ENCODE peak calls at places on chromosome 13, in five cellular contexts. K, V, W, T and I are unnamed samples.
A peak's percentile ranks its signal among the peaks of the same experiment; 100 is the strongest.

GRCh38 chr13:29935309-29935981 is 85.0 kb upstream of the UBL3 start:
- DNase-seq in T (no peak), V (no peak), W (no peak), K (no peak), I (no peak)

GRCh38 chr13:31042501-31043165 is 110.2 kb downstream of the TEX26 start:
- DNase-seq in K (no peak), T (no peak), W (no peak), V (no peak), I (no peak)

GRCh38 chr13:29852464-29853054 is 2.1 kb upstream of the UBL3 start:
- DNase-seq in K (no peak), W (no peak), T (no peak), V (no peak), I (no peak)

GRCh38 chr13:99968521-99969367 is 2.8 kb downstream of the ZIC5 start:
- DNase-seq in V (no peak), W (no peak), T (peak; percentile 67), K (no peak), I (no peak)

GRCh38 chr13:50400035-50400726 is 384.9 kb downstream of the KCNRG start:
- DNase-seq in V (peak; percentile 28), W (peak; percentile 65), K (peak; percentile 47), T (no peak), I (no peak)

GRCh38 chr13:96982672-96983071 is 11.6 kb downstream of the OXGR1 start:
- DNase-seq in T (no peak), W (peak; percentile 20), K (no peak), V (no peak), I (no peak)

GRCh38 chr13:65479692-65480091 is 1750.4 kb downstream of the PCDH9 start:
- DNase-seq in V (no peak), T (no peak), W (no peak), K (no peak), I (no peak)

GRCh38 chr13:60329221-60329983 is 67.6 kb upstream of the TDRD3 start:
- DNase-seq in W (no peak), T (peak; percentile 44), V (no peak), K (peak; percentile 60), I (peak; percentile 5)

GRCh38 chr13:85659493-85659892 is 139.7 kb downstream of the SLITRK6 start:
- DNase-seq in T (no peak), K (no peak), V (peak; percentile 8), W (no peak), I (peak; percentile 1)

GRCh38 chr13:39895254-39895653 is 239.8 kb downstream of the COG6 start:
- DNase-seq in T (no peak), K (no peak), W (no peak), V (no peak), I (no peak)

GRCh38 chr13:110334256-110334655 is 27.2 kb downstream of the COL4A2 start:
- DNase-seq in W (no peak), T (no peak), K (no peak), V (no peak), I (peak; percentile 85)

GRCh38 chr13:63497601-63498000 is 2082.0 kb upstream of the PCDH20 start:
- DNase-seq in W (no peak), K (no peak), V (no peak), T (no peak), I (no peak)

GRCh38 chr13:113532156-113532806 is 41.8 kb upstream of the DCUN1D2 start:
- DNase-seq in V (peak; percentile 10), W (peak; percentile 45), K (no peak), T (no peak), I (no peak)

GRCh38 chr13:29758591-29759114 is 91.8 kb downstream of the UBL3 start:
- DNase-seq in V (peak; percentile 15), T (peak; percentile 34), W (peak; percentile 13), K (peak; percentile 25), I (no peak)

GRCh38 chr13:95193509-95194230 is 107.6 kb downstream of the ABCC4 start:
- DNase-seq in W (no peak), T (no peak), K (no peak), V (no peak), I (no peak)

GRCh38 chr13:43572601-43573360 is 214.0 kb downstream of the ENOX1 start:
- DNase-seq in W (no peak), V (peak; percentile 28), K (no peak), T (no peak), I (peak; percentile 15)

GRCh38 chr13:71759506-71760225 is 107.3 kb downstream of the DACH1 start:
- DNase-seq in K (no peak), V (no peak), W (no peak), T (no peak), I (no peak)

GRCh38 chr13:79880820-79881219 is 399.9 kb downstream of the NDFIP2 start:
- DNase-seq in W (no peak), T (no peak), K (no peak), V (peak; percentile 28), I (no peak)

GRCh38 chr13:44759723-44760360 is 183.7 kb upstream of the TSC22D1 start:
- DNase-seq in T (no peak), K (peak; percentile 88), V (no peak), W (no peak), I (no peak)
- H3K4me3 ChIP-seq in T (no peak overlapping the region), K (no peak overlapping the region), V (no peak overlapping the region), W (no peak overlapping the region), I (no peak overlapping the region)

GRCh38 chr13:40980466-40980865 is 38.6 kb downstream of the ELF1 start:
- DNase-seq in V (no peak), T (no peak), K (no peak), W (no peak), I (no peak)
- H3K4me3 ChIP-seq in V (no peak overlapping the region), T (no peak overlapping the region), K (no peak overlapping the region), W (peak overlapping the region; percentile 56), I (no peak overlapping the region)

GRCh38 chr13:41465965-41466364 is 8.6 kb downstream of the RGCC start:
- DNase-seq in T (no peak), W (no peak), V (no peak), K (no peak), I (no peak)
- H3K4me3 ChIP-seq in T (no peak overlapping the region), W (no peak overlapping the region), V (no peak overlapping the region), K (no peak overlapping the region), I (no peak overlapping the region)

GRCh38 chr13:104461049-104461448 is 1394.8 kb upstream of the SLC10A2 start:
- DNase-seq in W (no peak), K (no peak), T (no peak), V (no peak), I (no peak)
- H3K4me3 ChIP-seq in W (no peak overlapping the region), K (no peak overlapping the region), T (no peak overlapping the region), V (no peak overlapping the region), I (no peak overlapping the region)

DNA sequence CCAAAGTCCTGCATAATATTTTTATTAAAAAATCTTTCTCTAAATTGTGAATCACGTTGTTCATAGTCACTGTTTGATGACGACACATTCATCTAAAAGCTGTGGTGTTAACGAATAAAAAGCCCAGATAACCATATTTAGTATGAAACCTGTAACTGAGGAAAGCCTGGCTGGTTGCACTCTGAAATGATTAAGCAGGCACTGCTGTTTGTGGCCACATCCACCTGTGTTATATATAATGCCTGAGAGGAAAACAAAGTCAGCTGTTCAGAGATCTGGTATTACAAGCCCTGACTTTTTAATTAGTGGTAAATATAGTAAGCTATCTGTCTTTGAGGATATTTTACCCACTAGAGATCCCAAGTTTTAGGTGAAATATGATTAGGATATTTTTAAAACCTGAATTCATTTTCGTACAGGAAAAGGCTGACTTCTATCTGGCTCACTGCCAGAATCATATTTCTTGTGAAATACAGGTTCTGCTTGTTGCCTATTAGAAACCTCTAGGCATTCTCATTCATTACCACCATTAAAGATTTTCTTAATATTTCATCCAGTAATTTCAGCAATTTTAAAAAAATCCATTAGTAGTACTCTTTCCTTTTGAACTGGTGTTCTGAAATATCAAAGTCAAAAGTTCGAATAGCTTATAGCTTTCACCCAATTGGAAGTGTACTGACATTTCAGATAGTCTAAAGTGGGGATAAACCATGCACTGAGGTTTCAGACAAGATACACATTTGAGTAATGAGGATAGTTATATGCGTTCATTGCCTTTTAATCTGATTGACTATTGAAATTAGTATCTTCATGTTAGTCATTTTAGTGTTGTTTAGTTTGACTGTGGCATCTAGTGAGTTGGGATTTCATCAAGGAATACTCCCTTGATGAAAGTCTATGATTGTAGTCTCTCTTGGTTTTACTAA is 79.7 kb downstream of the LMO7 start:
- DNase-seq in W (no peak), K (no peak), T (no peak), V (no peak), I (no peak)
- H3K4me3 ChIP-seq in W (no peak overlapping the region), K (no peak overlapping the region), T (no peak overlapping the region), V (no peak overlapping the region), I (no peak overlapping the region)

GRCh38 chr13:35891973-35892441 is 239.2 kb downstream of the DCLK1 start:
- DNase-seq in K (no peak), W (no peak), T (no peak), V (no peak), I (no peak)
- H3K4me3 ChIP-seq in K (no peak overlapping the region), W (no peak overlapping the region), T (no peak overlapping the region), V (no peak overlapping the region), I (no peak overlapping the region)